ENCODE peak calls at places on chromosomes 16 and 17, in six cellular contexts. B, N, J, D, T and E are unnamed samples.

GRCh38 chr17:46836500-46836899 is 14.9 kb upstream of the WNT9B start:
- DNase-seq in D (no peak), N (no peak), B (no peak), J (no peak), T (no peak), E (no peak)

GRCh38 chr16:74999208-74999682 is 421 bp downstream of the ZNRF1 start:
- DNase-seq in D (no peak), J (no peak), N (no peak), B (peak; percentile 49), T (no peak), E (peak; percentile 17)

GRCh38 chr17:63564562-63564961 is 14.3 kb downstream of the DCAF7 start:
- DNase-seq in B (no peak), J (no peak), D (no peak), T (no peak), N (no peak), E (no peak)

GRCh38 chr16:10565167-10565566 is 15.2 kb downstream of the EMP2 start:
- DNase-seq in J (no peak), N (no peak), B (no peak), D (peak; percentile 18), T (no peak), E (no peak)

GRCh38 chr16:74740795-74741304 is 33.8 kb downstream of the FA2H start:
- DNase-seq in D (no peak), J (no peak), B (peak; percentile 51), N (no peak), T (no peak), E (no peak)

GRCh38 chr17:50311112-50311460 is 34.8 kb upstream of the XYLT2 start:
- DNase-seq in N (no peak), T (no peak), J (no peak), B (no peak), D (no peak), E (no peak)

GRCh38 chr17:61453563-61453962 is 1.3 kb downstream of the TBX4 start:
- DNase-seq in D (no peak), N (no peak), J (no peak), T (no peak), B (no peak), E (no peak)

GRCh38 chr16:14284930-14285541 is 213.9 kb downstream of the MRTFB start:
- DNase-seq in B (no peak), T (peak; percentile 45), J (peak; percentile 67), D (no peak), N (no peak), E (no peak)

GRCh38 chr16:30369091-30369937 is 980 bp downstream of the TBC1D10B start:
- DNase-seq in T (no peak), B (no peak), J (no peak), D (no peak), N (no peak), E (no peak)

GRCh38 chr16:83305092-83305491 is 502.7 kb upstream of the HSBP1 start:
- DNase-seq in D (peak; percentile 86), J (no peak), B (no peak), N (no peak), T (no peak), E (peak; percentile 26)

GRCh38 chr16:8885674-8886592 is 3.8 kb downstream of the LITAFD start:
- DNase-seq in J (no peak), T (no peak), B (peak; percentile 51), D (peak; percentile 51), N (no peak), E (peak; percentile 55)

GRCh38 chr16:30068750-30069574 is 3.4 kb downstream of the ALDOA start:
- DNase-seq in J (peak; percentile 74), B (no peak), T (peak; percentile 69), D (no peak), N (no peak), E (no peak)

GRCh38 chr17:5780476-5780875 is 196.2 kb upstream of the NLRP1 start:
- DNase-seq in B (no peak), D (peak; percentile 79), N (no peak), T (no peak), J (no peak), E (no peak)

GRCh38 chr17:80773243-80773991 is 218.2 kb upstream of the CHMP6 start:
- DNase-seq in B (peak; percentile 72), N (no peak), J (no peak), T (no peak), D (peak; percentile 80), E (no peak)

GRCh38 chr16:68444058-68444657 is 4.2 kb downstream of the SMPD3 start:
- DNase-seq in D (peak; percentile 21), T (peak; percentile 14), N (no peak), J (peak; percentile 28), B (no peak), E (peak; percentile 21)

GRCh38 chr16:11955713-11956123 is 9.3 kb upstream of the TNFRSF17 start:
- DNase-seq in B (no peak), J (no peak), D (peak; percentile 98), N (no peak), T (no peak), E (no peak)

GRCh38 chr17:68777243-68777855 is 176.2 kb upstream of the FAM20A start:
- DNase-seq in B (peak; percentile 53), D (peak; percentile 67), T (no peak), N (no peak), J (peak; percentile 48), E (peak; percentile 78)

GRCh38 chr16:11599579-11599978 is 12.9 kb upstream of the LITAF start:
- DNase-seq in B (no peak), D (no peak), J (no peak), N (no peak), T (no peak), E (no peak)

GRCh38 chr16:50602531-50603205 is 54.5 kb downstream of the NKD1 start:
- DNase-seq in D (no peak), J (no peak), B (no peak), N (no peak), T (no peak), E (no peak)

GRCh38 chr16:28189237-28189636 is 22.5 kb downstream of the XPO6 start:
- DNase-seq in N (no peak), B (no peak), T (no peak), J (peak; percentile 59), D (peak; percentile 54), E (no peak)

GRCh38 chr16:17173134-17173729 is 297.5 kb downstream of the XYLT1 start:
- DNase-seq in B (peak; percentile 38), T (peak; percentile 90), D (peak; percentile 63), N (no peak), J (peak; percentile 22), E (no peak)

GRCh38 chr16:50778284-50779163 is 36.6 kb downstream of the CYLD start:
- DNase-seq in B (no peak), N (no peak), T (no peak), D (no peak), J (no peak), E (no peak)

GRCh38 chr16:76387994-76388393 is 110.8 kb downstream of the CNTNAP4 start:
- DNase-seq in B (no peak), N (no peak), D (no peak), J (no peak), T (no peak), E (no peak)

GRCh38 chr16:17590711-17591654 is 120.2 kb upstream of the XYLT1 start:
- DNase-seq in J (peak; percentile 44), B (no peak), D (no peak), N (no peak), T (no peak), E (no peak)

GRCh38 chr16:73063284-73063733 is 15.4 kb upstream of the ZFHX3 start:
- DNase-seq in J (no peak), N (no peak), T (no peak), B (no peak), D (no peak), E (no peak)

GRCh38 chr16:69937465-69937951 is 13.6 kb upstream of the CLEC18A start:
- DNase-seq in T (no peak), B (no peak), J (no peak), N (no peak), D (no peak), E (no peak)

GRCh38 chr17:17363638-17364337 is 60.6 kb downstream of the NT5M start:
- DNase-seq in T (no peak), D (no peak), N (no peak), J (no peak), B (no peak), E (peak; percentile 27)

GRCh38 chr16:30805370-30806169 is 18.6 kb upstream of the ZNF629 start:
- DNase-seq in B (peak; percentile 90), D (peak; percentile 74), N (peak; percentile 90), T (no peak), J (no peak), E (peak; percentile 92)